ENCODE peak calls at places on chromosomes 16 and 17, in four cellular contexts. Z is adrenal gland, K is memory B cell, J is NCI-H460. E is an unnamed sample.

GRCh38 chr16:15674571-15674970 is 24.5 kb downstream of the NDE1 start:
- DNase-seq in Z (no peak), K (no peak), J (no peak), E (no peak)

GRCh38 chr16:1960665-1961630 is 1.6 kb downstream of the NDUFB10 start:
- DNase-seq in Z (no peak), K (peak; percentile 35), J (peak; percentile 55), E (no peak)

GRCh38 chr17:66493283-66494019 is 191.0 kb downstream of the PRKCA start:
- DNase-seq in Z (no peak), K (no peak), J (no peak), E (no peak)

GRCh38 chr16:69338557-69339288 is 641 bp downstream of the COG8 start:
- DNase-seq in Z (peak; percentile 84), K (no peak), J (no peak), E (no peak)

GRCh38 chr16:10765772-10766171 is 22.1 kb downstream of the NUBP1 start:
- DNase-seq in Z (no peak), K (peak; percentile 32), J (no peak), E (no peak)

GRCh38 chr16:56630134-56630533 is 2.3 kb upstream of the MT1M start:
- DNase-seq in Z (no peak), K (no peak), J (no peak), E (no peak)

GRCh38 chr17:70375406-70375805 is 206.1 kb downstream of the KCNJ2 start:
- DNase-seq in Z (no peak), K (no peak), J (no peak), E (no peak)

GRCh38 chr16:46651305-46651704 is 30.1 kb upstream of the SHCBP1 start:
- DNase-seq in Z (no peak), K (no peak), J (no peak), E (no peak)

GRCh38 chr16:54403580-54403979 is 117.0 kb upstream of the IRX3 start:
- DNase-seq in Z (no peak), K (no peak), J (no peak), E (no peak)

GRCh38 chr17:75900691-75901533 is 3.8 kb downstream of the MRPL38 start:
- DNase-seq in Z (no peak), K (no peak), J (no peak), E (no peak)

GRCh38 chr17:45222994-45223540 is 1.4 kb downstream of the FMNL1 start:
- DNase-seq in Z (no peak), K (no peak), J (no peak), E (no peak)

GRCh38 chr17:58060596-58061191 is 22.5 kb upstream of the DYNLL2 start:
- DNase-seq in Z (peak; percentile 81), K (no peak), J (no peak), E (peak; percentile 31)

GRCh38 chr17:13741744-13742143 is 140.0 kb upstream of the HS3ST3A1 start:
- DNase-seq in Z (no peak), K (no peak), J (no peak), E (no peak)